ENCODE peak calls at places on chromosomes 16 and 17, in five cellular contexts. V, W, J, N and F are unnamed samples.

GRCh38 chr16:86626966-86627365 is 48.6 kb downstream of the FOXL1 start:
- DNase-seq in V (no peak), W (no peak), J (no peak), N (no peak), F (no peak)

GRCh38 chr16:60151987-60152386 is 1417.9 kb upstream of the GOT2 start:
- DNase-seq in V (no peak), W (no peak), J (no peak), N (no peak), F (no peak)

GRCh38 chr16:69301861-69302260 is 9.3 kb upstream of the VPS4A start:
- DNase-seq in V (no peak), W (no peak), J (no peak), N (peak), F (no peak)

GRCh38 chr17:14316131-14316854 is 15.4 kb downstream of the HS3ST3B1 start:
- DNase-seq in V (no peak), W (no peak), J (no peak), N (peak), F (no peak)

GRCh38 chr16:63458842-63459241 is 1422.6 kb upstream of the CDH8 start:
- DNase-seq in V (no peak), W (no peak), J (no peak), N (no peak), F (no peak)

GRCh38 chr17:31488982-31489294 is 97.5 kb downstream of the RAB11FIP4 start:
- DNase-seq in V (no peak), W (no peak), J (no peak), N (no peak), F (no peak)

GRCh38 chr17:26792486-26792885 is 501.4 kb upstream of the WSB1 start:
- DNase-seq in V (no peak), W (no peak), J (no peak), N (no peak), F (peak)

GRCh38 chr17:47905221-47905733 is 9.2 kb downstream of the SP2 start:
- DNase-seq in V (no peak), W (no peak), J (peak), N (no peak), F (peak)

GRCh38 chr17:14427914-14428639 is 127.2 kb downstream of the HS3ST3B1 start:
- DNase-seq in V (no peak), W (peak), J (no peak), N (no peak), F (no peak)

GRCh38 chr16:11621539-11621919 is 34.8 kb upstream of the LITAF start:
- DNase-seq in V (no peak), W (no peak), J (no peak), N (no peak), F (no peak)

GRCh38 chr16:24273511-24273910 is 17.4 kb downstream of the CACNG3 start:
- DNase-seq in V (no peak), W (no peak), J (no peak), N (no peak), F (no peak)

GRCh38 chr17:50919321-50920040 is 53.3 kb upstream of the TOB1 start:
- DNase-seq in V (peak), W (peak), J (peak), N (peak), F (peak)

GRCh38 chr17:40298726-40299125 is 10.3 kb upstream of the RARA start:
- DNase-seq in V (no peak), W (no peak), J (no peak), N (no peak), F (no peak)

GRCh38 chr17:17018612-17019429 is 23.4 kb upstream of the MPRIP start:
- DNase-seq in V (no peak), W (no peak), J (peak), N (peak), F (no peak)

GRCh38 chr17:81528384-81528650 is 140 bp downstream of the FSCN2 start:
- DNase-seq in V (no peak), W (no peak), J (no peak), N (no peak), F (no peak)

GRCh38 chr17:27747462-27748359 is 52.6 kb downstream of the NOS2 start:
- DNase-seq in V (peak), W (no peak), J (no peak), N (peak), F (no peak)